ENCODE peak calls at places on chromosome 3, in nine cellular contexts. V is stomach; Q is transverse colon; R is heart left ventricle; G is CD4-positive, alpha-beta memory T cell; B is tibial nerve; P is PC-3; O is aorta; Y is mesendoderm. L is an unnamed sample.

GRCh38 chr3:69541823-69542264 is 156.0 kb upstream of the FRMD4B start:
- DNase-seq in V (no peak), P (no peak), R (peak), B (no peak), O (peak), Y (peak), G (no peak), Q (no peak), L (peak)

GRCh38 chr3:67531149-67532101 is 123.0 kb downstream of the SUCLG2 start:
- DNase-seq in R (no peak), O (no peak), B (no peak), G (no peak), P (peak), Q (no peak), V (no peak), Y (no peak), L (no peak)

GRCh38 chr3:104952587-104952986 is 414.1 kb upstream of the ALCAM start:
- DNase-seq in Q (no peak), G (no peak), Y (no peak), O (no peak), B (no peak), R (no peak), P (peak), V (peak), L (peak)

GRCh38 chr3:160685144-160685766 is 8.3 kb downstream of the ARL14 start:
- DNase-seq in B (no peak), O (no peak), V (no peak), Y (no peak), Q (no peak), P (peak), R (no peak), G (no peak), L (no peak)

GRCh38 chr3:190370369-190370768 is 17.6 kb upstream of the CLDN16 start:
- DNase-seq in V (no peak), G (no peak), R (no peak), B (no peak), Q (no peak), Y (no peak), P (no peak), O (no peak), L (no peak)

GRCh38 chr3:126034481-126035361 is 49.2 kb downstream of the SLC41A3 start:
- DNase-seq in O (no peak), G (no peak), B (no peak), Q (no peak), V (peak), Y (no peak), P (peak), R (no peak), L (no peak)

GRCh38 chr3:13420817-13421755 is 964 bp upstream of the NUP210 start:
- DNase-seq in Q (peak), B (peak), R (no peak), P (no peak), V (peak), G (peak), Y (no peak), O (peak), L (peak)

GRCh38 chr3:155243512-155243921 is 50.0 kb downstream of the STRIT1 start:
- DNase-seq in G (no peak), P (peak), Y (no peak), Q (no peak), V (no peak), O (no peak), R (no peak), B (no peak), L (no peak)

GRCh38 chr3:174810256-174810655 is 48.9 kb upstream of the NAALADL2 start:
- DNase-seq in Y (no peak), G (no peak), Q (no peak), V (no peak), R (no peak), B (no peak), P (no peak), O (no peak), L (no peak)

GRCh38 chr3:197793246-197793645 is 2.2 kb downstream of the LRCH3 start:
- DNase-seq in Y (peak), G (no peak), B (no peak), R (no peak), Q (no peak), P (peak), O (no peak), V (no peak), L (no peak)

GRCh38 chr3:9158865-9159630 is 90.4 kb downstream of the SRGAP3 start:
- DNase-seq in G (no peak), O (no peak), R (no peak), V (no peak), P (no peak), Y (peak), B (no peak), Q (no peak), L (no peak)

GRCh38 chr3:9163289-9163688 is 86.2 kb downstream of the SRGAP3 start:
- DNase-seq in V (no peak), Q (no peak), B (no peak), G (no peak), R (no peak), Y (no peak), O (no peak), P (no peak), L (no peak)

GRCh38 chr3:9161811-9162210 is 87.6 kb downstream of the SRGAP3 start:
- DNase-seq in R (no peak), O (no peak), P (no peak), G (no peak), Q (no peak), V (no peak), Y (no peak), B (no peak), L (no peak)

GRCh38 chr3:9157651-9158383 is 91.6 kb downstream of the SRGAP3 start:
- DNase-seq in P (no peak), R (no peak), Y (peak), O (no peak), V (no peak), G (no peak), Q (no peak), B (no peak), L (no peak)

GRCh38 chr3:9161298-9161697 is 88.1 kb downstream of the SRGAP3 start:
- DNase-seq in B (no peak), Q (no peak), Y (no peak), G (no peak), O (no peak), R (no peak), V (no peak), P (no peak), L (no peak)
- H3K27ac ChIP-seq in B (no peak), Q (no peak), Y (no peak), G (no peak), O (no peak), R (no peak), V (no peak), P (no peak), L (no peak)

GRCh38 chr3:129003578-129004112 is 2.5 kb downstream of the EFCC1 start:
- DNase-seq in V (peak), B (no peak), R (no peak), P (peak), Y (no peak), Q (peak), G (peak), O (no peak), L (peak)

GRCh38 chr3:129001101-129001816 is at the start of gene EFCC1:
- DNase-seq in G (no peak), P (no peak), V (no peak), O (no peak), R (peak), B (peak), Y (peak), Q (peak), L (peak)

GRCh38 chr3:129000742-129001100 is 383 bp upstream of the EFCC1 start:
- DNase-seq in P (no peak), O (no peak), Y (no peak), V (no peak), B (no peak), R (no peak), Q (no peak), G (no peak), L (no peak)

GRCh38 chr3:129002573-129003569 is 1.8 kb downstream of the EFCC1 start:
- DNase-seq in P (no peak), O (no peak), B (no peak), G (no peak), V (no peak), Q (no peak), Y (no peak), R (no peak), L (no peak)

GRCh38 chr3:129001817-129002572 is 891 bp downstream of the EFCC1 start:
- DNase-seq in G (peak), O (peak), Q (no peak), R (no peak), P (no peak), B (no peak), Y (peak), V (no peak), L (no peak)
- H3K4me3 ChIP-seq in G (no peak), O (peak), Q (peak), R (peak), P (no peak), B (peak), Y (peak), V (peak), L (peak)

GRCh38 chr3:72378287-72378686 is 470.0 kb downstream of the SHQ1 start:
- DNase-seq in B (no peak), V (no peak), Y (no peak), Q (no peak), G (no peak), P (no peak), O (no peak), R (no peak), L (no peak)
- H3K27ac ChIP-seq in B (peak), V (no peak), Y (no peak), Q (no peak), G (no peak), P (no peak), O (no peak), R (no peak), L (no peak)

GRCh38 chr3:151923901-151924300 is 50.5 kb downstream of the SUCNR1 start:
- DNase-seq in V (no peak), R (no peak), P (peak), O (no peak), B (no peak), G (no peak), Y (no peak), Q (no peak), L (no peak)

GRCh38 chr3:151926956-151927355 is 53.5 kb downstream of the SUCNR1 start:
- DNase-seq in P (peak), B (no peak), G (no peak), R (no peak), Y (no peak), O (no peak), Q (no peak), V (no peak), L (no peak)

GRCh38 chr3:151925876-151926275 is 52.4 kb downstream of the SUCNR1 start:
- DNase-seq in Y (no peak), V (no peak), P (peak), G (no peak), B (no peak), O (no peak), R (no peak), Q (no peak), L (no peak)

GRCh38 chr3:151925419-151925818 is 52.0 kb downstream of the SUCNR1 start:
- DNase-seq in G (no peak), O (no peak), R (no peak), Q (no peak), Y (no peak), V (no peak), B (no peak), P (peak), L (no peak)

DNA sequence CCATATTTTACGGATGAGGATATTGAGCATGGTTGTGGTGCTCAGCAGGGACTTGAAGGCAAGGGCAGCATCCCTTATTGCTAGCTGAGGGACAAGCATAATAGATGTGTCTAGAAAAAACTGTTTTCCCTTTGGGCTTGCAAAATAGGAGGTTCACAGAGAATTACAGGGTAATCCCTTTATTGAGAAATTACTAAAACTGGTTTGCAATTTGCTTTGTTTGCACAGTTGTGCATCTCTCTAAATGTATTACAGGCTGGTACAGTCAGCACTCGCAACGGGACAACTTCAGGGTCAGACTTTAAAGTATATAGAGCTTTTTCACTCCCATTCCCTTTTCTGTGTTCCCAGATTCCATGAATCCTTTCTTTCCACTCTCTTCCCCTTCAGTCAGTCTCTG is 51.3 kb downstream of the SUCNR1 start:
- DNase-seq in G (no peak), O (no peak), R (no peak), B (no peak), V (no peak), Q (no peak), P (no peak), Y (no peak), L (no peak)
- H3K4me3 ChIP-seq in G (no peak), O (no peak), R (no peak), B (no peak), V (no peak), Q (no peak), P (no peak), Y (no peak), L (no peak)

GRCh38 chr3:193798097-193798496 is 205.1 kb downstream of the OPA1 start:
- DNase-seq in P (no peak), O (no peak), B (no peak), G (no peak), Y (no peak), R (no peak), V (no peak), Q (no peak), L (no peak)

GRCh38 chr3:193796089-193796488 is 203.1 kb downstream of the OPA1 start:
- DNase-seq in R (no peak), P (peak), B (no peak), V (no peak), Y (no peak), Q (no peak), G (no peak), O (no peak), L (no peak)

GRCh38 chr3:193801094-193801493 is 208.1 kb downstream of the OPA1 start:
- DNase-seq in R (no peak), B (no peak), G (no peak), Y (no peak), Q (no peak), O (no peak), V (no peak), P (no peak), L (no peak)

GRCh38 chr3:193803288-193803687 is 210.3 kb downstream of the OPA1 start:
- DNase-seq in R (no peak), G (no peak), V (peak), B (no peak), P (no peak), Q (peak), Y (no peak), O (no peak), L (no peak)

DNA sequence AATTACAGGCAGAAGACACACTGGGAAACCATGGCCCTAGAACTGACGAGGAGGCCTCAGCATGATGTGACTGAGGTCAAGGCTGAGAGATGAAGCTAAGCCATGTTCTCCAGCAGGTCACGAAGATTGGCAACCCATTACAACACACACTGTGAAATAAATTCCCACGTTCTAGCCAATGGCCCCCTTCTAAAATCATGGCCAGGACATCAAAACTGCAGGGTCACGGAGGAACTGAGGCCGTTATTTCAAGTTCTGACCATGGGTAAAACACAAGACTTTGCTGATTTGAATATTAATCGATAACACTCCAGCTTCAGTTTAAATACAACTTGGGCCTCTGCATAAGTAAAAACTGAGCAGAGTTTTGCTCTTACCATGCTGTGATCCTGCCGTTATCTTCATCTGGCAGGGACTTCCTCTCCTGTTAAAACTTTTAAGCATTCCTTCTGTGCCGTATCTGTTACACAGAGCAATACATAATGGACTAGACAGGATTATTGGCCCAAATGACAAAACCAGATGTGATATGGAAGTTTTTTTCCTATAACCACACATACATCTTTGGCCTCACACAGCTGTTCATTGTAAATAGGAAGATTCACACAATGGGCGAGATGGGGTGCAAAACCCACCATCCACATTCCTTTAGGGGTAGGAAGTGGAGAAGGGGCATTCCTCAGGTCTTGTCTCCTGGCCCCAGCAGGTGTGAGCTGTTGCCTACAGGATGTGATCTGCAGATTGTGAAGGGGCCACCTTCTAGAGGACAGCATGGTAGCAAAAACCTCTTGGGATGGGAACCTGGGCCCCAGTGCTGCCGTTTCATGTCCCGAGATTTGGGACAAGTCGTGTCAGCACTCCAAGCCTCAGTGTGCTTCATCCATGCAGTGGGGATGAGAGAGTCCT is 207.4 kb downstream of the OPA1 start:
- DNase-seq in O (no peak), Q (no peak), R (no peak), G (no peak), B (no peak), V (no peak), P (no peak), Y (peak), L (no peak)
- H3K27ac ChIP-seq in O (no peak), Q (no peak), R (no peak), G (no peak), B (no peak), V (no peak), P (no peak), Y (no peak), L (no peak)

DNA sequence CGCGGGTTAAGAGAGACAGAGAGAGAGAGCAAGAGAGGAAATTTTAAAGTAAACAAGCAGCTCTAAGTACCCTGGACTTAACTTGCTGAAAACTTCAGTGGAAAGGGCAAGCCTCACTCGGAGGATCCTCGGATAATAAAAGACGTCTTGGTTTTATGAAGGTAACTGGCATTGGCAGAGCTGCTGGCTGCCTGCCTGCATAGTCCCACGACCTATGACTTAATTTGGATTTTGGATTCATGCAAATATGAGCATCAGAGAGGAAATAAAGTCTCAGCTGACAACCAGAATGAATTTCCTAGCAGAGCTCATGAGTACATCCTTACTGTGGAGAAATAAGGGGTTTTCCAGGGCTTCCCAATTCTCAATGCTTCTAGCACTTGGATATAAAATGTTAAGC is 95.1 kb upstream of the PDZRN3 start:
- DNase-seq in V (no peak), B (peak), Q (peak), G (no peak), O (peak), Y (no peak), P (no peak), R (no peak), L (no peak)
- H3K4me3 ChIP-seq in V (no peak), B (peak), Q (no peak), G (no peak), O (peak), Y (no peak), P (no peak), R (no peak), L (no peak)

GRCh38 chr3:62057339-62058047 is 315.9 kb downstream of the FEZF2 start:
- DNase-seq in P (no peak), G (no peak), B (no peak), R (no peak), O (no peak), Y (no peak), Q (no peak), V (no peak), L (no peak)
- H3K27ac ChIP-seq in P (no peak), G (no peak), B (no peak), R (no peak), O (peak), Y (no peak), Q (no peak), V (no peak), L (no peak)

DNA sequence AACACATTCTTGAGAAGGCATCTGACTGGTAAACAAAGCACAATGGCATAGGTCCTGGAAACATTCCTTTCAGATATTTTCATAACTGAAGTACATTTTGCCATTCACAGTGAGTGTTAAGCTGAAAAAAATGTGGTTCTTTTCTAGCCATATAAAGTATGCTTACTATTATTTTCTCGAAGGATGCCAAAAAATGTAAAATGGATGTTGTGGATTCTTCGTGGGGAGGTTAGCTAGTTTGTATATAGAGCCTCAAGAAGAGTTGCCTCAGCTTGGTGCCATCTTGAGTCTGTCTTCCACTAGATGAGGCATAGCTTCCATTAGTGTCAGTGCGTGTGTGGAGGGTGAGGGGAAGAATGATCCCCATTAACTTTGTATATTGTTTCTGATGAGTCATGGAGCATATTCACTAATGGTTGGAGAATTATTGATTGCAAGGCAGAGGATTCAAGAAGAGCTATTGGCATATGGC is 4.1 kb downstream of the MBNL1 start:
- DNase-seq in Y (no peak), Q (no peak), P (peak), B (no peak), R (no peak), O (no peak), V (no peak), G (no peak), L (no peak)
- H3K4me3 ChIP-seq in Y (no peak), Q (no peak), P (peak), B (peak), R (peak), O (peak), V (peak), G (peak), L (peak)